ENCODE peak calls at places on chromosomes 2 and 18, in seven cellular contexts. E is A549, X is breast epithelium, B is sigmoid colon, I is K562, C is thyroid gland, D is spleen. R is an unnamed sample.

GRCh38 chr2:172889767-172890430 is 154.3 kb downstream of the RAPGEF4 start:
- DNase-seq in E (no peak), X (no peak), B (no peak), I (no peak), C (no peak), D (no peak), R (no peak)

GRCh38 chr2:217430916-217431576 is 571.2 kb upstream of the TNP1 start:
- DNase-seq in E (no peak), X (no peak), B (no peak), I (no peak), C (no peak), D (no peak), R (no peak)

GRCh38 chr18:45637546-45638327 is 22.5 kb downstream of the SLC14A2 start:
- DNase-seq in E (no peak), X (no peak), B (no peak), I (no peak), C (peak; percentile 65), D (no peak), R (peak; percentile 26)

GRCh38 chr2:12397861-12398260 is 318.9 kb upstream of the TRIB2 start:
- DNase-seq in E (no peak), X (no peak), B (no peak), I (no peak), C (no peak), D (no peak), R (no peak)

GRCh38 chr2:48482774-48483173 is 47.2 kb upstream of the STON1 start:
- DNase-seq in E (no peak), X (no peak), B (no peak), I (no peak), C (no peak), D (no peak), R (no peak)

GRCh38 chr2:237886702-237887481 is 27.5 kb downstream of the RAMP1 start:
- DNase-seq in E (no peak), X (no peak), B (peak; percentile 100), I (no peak), C (no peak), D (peak; percentile 63), R (peak; percentile 60)

GRCh38 chr2:95270541-95271081 is 3.6 kb upstream of the PROM2 start:
- DNase-seq in E (no peak), X (peak; percentile 12), B (no peak), I (no peak), C (no peak), D (peak; percentile 64), R (peak; percentile 9)

GRCh38 chr2:203476881-203477280 is 58.2 kb downstream of the RAPH1 start:
- DNase-seq in E (no peak), X (no peak), B (no peak), I (no peak), C (no peak), D (no peak), R (no peak)

GRCh38 chr2:229832499-229832898 is 89.3 kb downstream of the TRIP12 start:
- DNase-seq in E (no peak), X (no peak), B (no peak), I (no peak), C (no peak), D (no peak), R (no peak)

GRCh38 chr18:48037481-48038271 is 107.2 kb upstream of the SMAD2 start:
- DNase-seq in E (no peak), X (no peak), B (peak; percentile 43), I (no peak), C (peak; percentile 80), D (peak; percentile 76), R (peak; percentile 77)

GRCh38 chr2:218400930-218401833 is 1.5 kb downstream of the CTDSP1 start:
- DNase-seq in E (peak; percentile 14), X (no peak), B (peak; percentile 73), I (peak; percentile 47), C (peak; percentile 38), D (peak; percentile 89), R (no peak)

GRCh38 chr18:37617623-37618022 is 52.0 kb upstream of the CELF4 start:
- DNase-seq in E (no peak), X (no peak), B (no peak), I (no peak), C (no peak), D (no peak), R (no peak)

GRCh38 chr2:95023222-95023597 is 2.3 kb upstream of the MAL start:
- DNase-seq in E (no peak), X (no peak), B (no peak), I (no peak), C (peak; percentile 69), D (no peak), R (no peak)

GRCh38 chr2:203330434-203330833 is 2.2 kb downstream of the ABI2 start:
- DNase-seq in E (peak; percentile 16), X (no peak), B (no peak), I (no peak), C (no peak), D (no peak), R (no peak)

GRCh38 chr18:45828917-45829811 is 3.7 kb downstream of the SIGLEC15 start:
- DNase-seq in E (no peak), X (no peak), B (no peak), I (peak; percentile 21), C (no peak), D (peak; percentile 77), R (no peak)

GRCh38 chr18:68714356-68714706 is 577 bp downstream of the TMX3 start:
- DNase-seq in E (peak; percentile 6), X (no peak), B (no peak), I (peak; percentile 12), C (no peak), D (no peak), R (peak; percentile 37)

GRCh38 chr18:75884728-75885127 is 457.2 kb upstream of the SMIM21 start:
- DNase-seq in E (no peak), X (no peak), B (no peak), I (no peak), C (no peak), D (no peak), R (no peak)

GRCh38 chr18:45588284-45588683 is 27.0 kb upstream of the SLC14A2 start:
- DNase-seq in E (no peak), X (no peak), B (no peak), I (no peak), C (no peak), D (no peak), R (peak; percentile 43)

GRCh38 chr2:226213717-226214116 is 585.9 kb downstream of the IRS1 start:
- DNase-seq in E (no peak), X (no peak), B (no peak), I (no peak), C (no peak), D (no peak), R (no peak)

GRCh38 chr2:186309901-186310300 is 176.2 kb upstream of the ZC3H15 start:
- DNase-seq in E (no peak), X (no peak), B (no peak), I (no peak), C (no peak), D (no peak), R (peak; percentile 78)

GRCh38 chr18:77733292-77733903 is 483.8 kb downstream of the GALR1 start:
- DNase-seq in E (no peak), X (no peak), B (no peak), I (no peak), C (no peak), D (no peak), R (peak; percentile 34)

GRCh38 chr2:174878537-174879147 is 114.4 kb upstream of the CHRNA1 start:
- DNase-seq in E (no peak), X (no peak), B (no peak), I (no peak), C (peak; percentile 40), D (no peak), R (peak; percentile 27)

GRCh38 chr18:10490401-10491289 is 35.2 kb upstream of the NAPG start:
- DNase-seq in E (peak; percentile 56), X (no peak), B (no peak), I (peak; percentile 35), C (peak; percentile 15), D (peak; percentile 91), R (peak; percentile 62)

GRCh38 chr2:172461591-172462392 is 34.4 kb downstream of the ITGA6 start:
- DNase-seq in E (peak; percentile 35), X (peak; percentile 46), B (no peak), I (peak; percentile 63), C (peak; percentile 59), D (peak; percentile 93), R (peak; percentile 52)

GRCh38 chr2:24881623-24882022 is 38.4 kb downstream of the ADCY3 start:
- DNase-seq in E (no peak), X (no peak), B (no peak), I (peak; percentile 38), C (no peak), D (no peak), R (no peak)

GRCh38 chr2:106115665-106116064 is 78.4 kb downstream of the UXS1 start:
- DNase-seq in E (no peak), X (no peak), B (no peak), I (no peak), C (no peak), D (no peak), R (no peak)

GRCh38 chr2:88329815-88330603 is 122.5 kb downstream of the FOXI3 start:
- DNase-seq in E (no peak), X (no peak), B (no peak), I (no peak), C (no peak), D (no peak), R (no peak)

GRCh38 chr18:76434452-76434851 is 60.6 kb downstream of the ZNF516 start:
- DNase-seq in E (no peak), X (no peak), B (peak; percentile 58), I (no peak), C (no peak), D (peak; percentile 68), R (no peak)

GRCh38 chr2:9941196-9941995 is 10.1 kb upstream of the GRHL1 start:
- DNase-seq in E (no peak), X (no peak), B (no peak), I (peak; percentile 32), C (no peak), D (no peak), R (no peak)

GRCh38 chr2:42132066-42132965 is 36.8 kb upstream of the EML4 start:
- DNase-seq in E (peak; percentile 32), X (no peak), B (no peak), I (no peak), C (no peak), D (no peak), R (no peak)
- H3K4me1 ChIP-seq in E (peaks cover 72% of the 10 kb centered on the region), X (peaks cover 16% of the 10 kb centered on the region), B (no peaks in the 10 kb centered on the region), I (peaks cover 7% of the 10 kb centered on the region), C (peaks cover 60% of the 10 kb centered on the region), D (peaks cover 87% of the 10 kb centered on the region), R (peaks cover 13% of the 10 kb centered on the region)

GRCh38 chr2:28544915-28545589 is 49.2 kb downstream of the PLB1 start:
- DNase-seq in E (no peak), X (no peak), B (no peak), I (no peak), C (no peak), D (no peak), R (peak; percentile 34)
- TF ChIP-seq POLR2A in E (no peak), X (no peak), B (no peak), I (no peak), C (no peak), D (no peak), R (no peak)

DNA sequence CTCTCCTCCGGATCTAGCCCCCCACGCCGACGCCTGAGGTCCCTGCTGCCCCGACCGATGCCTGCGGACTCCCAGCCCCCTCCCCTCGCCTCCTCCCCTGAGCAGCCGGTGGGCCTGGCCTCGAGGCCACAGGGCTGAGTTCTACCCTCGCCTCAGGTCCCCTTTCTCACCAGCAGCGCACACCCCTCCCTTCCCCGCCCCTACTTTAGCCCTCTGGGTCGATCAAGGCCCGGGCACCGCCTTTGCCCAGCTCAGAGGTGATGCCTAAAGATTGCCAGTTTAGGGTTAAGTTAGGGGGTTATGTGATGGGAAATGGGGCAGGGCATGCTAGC is 5.7 kb upstream of the SIX3 start:
- DNase-seq in E (no peak), X (no peak), B (no peak), I (no peak), C (no peak), D (no peak), R (no peak)
- H3K4me1 ChIP-seq in E (peaks cover 19% of the 10 kb centered on the region), X (peaks cover 22% of the 10 kb centered on the region), B (no peaks in the 10 kb centered on the region), I (no peaks in the 10 kb centered on the region), C (peaks cover 46% of the 10 kb centered on the region), D (peaks cover 76% of the 10 kb centered on the region), R (peaks cover 14% of the 10 kb centered on the region)

GRCh38 chr2:43676322-43677050 is at the start of gene C1GALT1C1L:
- DNase-seq in E (peak; percentile 43), X (peak; percentile 24), B (peak; percentile 92), I (peak; percentile 62), C (peak; percentile 67), D (no peak), R (peak; percentile 82)
- TF ChIP-seq POLR2A in E (peak; percentile 47), X (no peak), B (peak; percentile 38), I (peak; percentile 64), C (no peak), D (no peak), R (no peak)